ENCODE peak calls at places on chromosomes 5 and 9, in six cellular contexts. Y is adrenal gland, R is cardiac muscle cell, G is upper lobe of right lung, I is bronchial epithelial cell, L is sigmoid colon. Q is an unnamed sample. For H3K36me3, the result is how much of the 10 kb centered on the place peaks cover.

GRCh38 chr9:6076856-6077255 is 61.4 kb upstream of the RANBP6 start:
- DNase-seq in Y (no peak), R (no peak), G (no peak), I (peak), L (no peak), Q (no peak)

GRCh38 chr9:131126059-131126426 is 657 bp downstream of the NUP214 start:
- DNase-seq in Y (no peak), R (no peak), G (no peak), I (no peak), L (no peak), Q (no peak)

GRCh38 chr5:90949469-90950358 is 391.1 kb downstream of the ADGRV1 start:
- DNase-seq in Y (no peak), R (no peak), G (no peak), I (no peak), L (no peak), Q (no peak)

GRCh38 chr5:33227247-33227646 is 213.5 kb upstream of the TARS1 start:
- DNase-seq in Y (no peak), R (no peak), G (no peak), I (no peak), L (no peak), Q (no peak)

GRCh38 chr5:125496393-125496792 is 750.0 kb upstream of the ZNF608 start:
- DNase-seq in Y (no peak), R (no peak), G (no peak), I (no peak), L (no peak), Q (no peak)

GRCh38 chr9:93132287-93132927 is 1.6 kb downstream of the NINJ1 start:
- DNase-seq in Y (peak), R (no peak), G (no peak), I (no peak), L (peak), Q (no peak)

GRCh38 chr5:119218830-119219782 is 136.7 kb upstream of the TNFAIP8 start:
- DNase-seq in Y (no peak), R (no peak), G (no peak), I (no peak), L (no peak), Q (no peak)

GRCh38 chr9:106773750-106774149 is 89.2 kb upstream of the ZNF462 start:
- DNase-seq in Y (no peak), R (no peak), G (no peak), I (peak), L (no peak), Q (no peak)

GRCh38 chr5:109246841-109247592 is 162.8 kb downstream of the PJA2 start:
- DNase-seq in Y (no peak), R (no peak), G (no peak), I (no peak), L (no peak), Q (no peak)

GRCh38 chr5:170631471-170632195 is 127.8 kb downstream of the KCNIP1 start:
- DNase-seq in Y (no peak), R (peak), G (peak), I (no peak), L (peak), Q (peak)

GRCh38 chr5:180704362-180704761 is 35.5 kb downstream of the OR2Y1 start:
- DNase-seq in Y (no peak), R (no peak), G (no peak), I (peak), L (no peak), Q (no peak)

GRCh38 chr5:150412319-150413175 is at the start of gene CD74:
- DNase-seq in Y (peak), R (peak), G (peak), I (peak), L (peak), Q (peak)

GRCh38 chr9:7536310-7536939 is 263.2 kb downstream of the DMAC1 start:
- DNase-seq in Y (peak), R (peak), G (no peak), I (peak), L (no peak), Q (peak)

GRCh38 chr9:33346564-33346963 is 55.8 kb downstream of the AQP7 start:
- DNase-seq in Y (no peak), R (no peak), G (no peak), I (no peak), L (no peak), Q (no peak)

GRCh38 chr5:92581690-92582089 is 999.3 kb downstream of the NR2F1-AS1 start:
- DNase-seq in Y (no peak), R (no peak), G (no peak), I (no peak), L (no peak), Q (no peak)

GRCh38 chr9:34560574-34561229 is 28.8 kb downstream of the CNTFR start:
- DNase-seq in Y (no peak), R (no peak), G (no peak), I (no peak), L (no peak), Q (no peak)

GRCh38 chr9:114370251-114370984 is 17.4 kb downstream of the AKNA start:
- DNase-seq in Y (no peak), R (no peak), G (peak), I (no peak), L (peak), Q (no peak)

GRCh38 chr5:100777680-100778281 is 125.3 kb downstream of the ST8SIA4 start:
- DNase-seq in Y (peak), R (no peak), G (no peak), I (peak), L (no peak), Q (no peak)

GRCh38 chr5:95070453-95070852 is 214.4 kb downstream of the MCTP1 start:
- DNase-seq in Y (no peak), R (no peak), G (no peak), I (no peak), L (no peak), Q (no peak)

GRCh38 chr5:71569748-71570509 is 17.2 kb upstream of the MCCC2 start:
- DNase-seq in Y (no peak), R (no peak), G (no peak), I (no peak), L (no peak), Q (no peak)

GRCh38 chr9:18314321-18314720 is 159.6 kb upstream of the ADAMTSL1 start:
- DNase-seq in Y (no peak), R (no peak), G (no peak), I (no peak), L (no peak), Q (no peak)

GRCh38 chr9:69190086-69190865 is 16.2 kb downstream of the TJP2 start:
- DNase-seq in Y (no peak), R (no peak), G (no peak), I (no peak), L (no peak), Q (no peak)

GRCh38 chr9:108078823-108079222 is 589.3 kb upstream of the KLF4 start:
- DNase-seq in Y (no peak), R (no peak), G (no peak), I (no peak), L (no peak), Q (no peak)

GRCh38 chr9:99868845-99869244 is 37.6 kb upstream of the STX17 start:
- DNase-seq in Y (no peak), R (no peak), G (no peak), I (no peak), L (no peak), Q (no peak)

GRCh38 chr9:77276799-77277198 is 99.5 kb downstream of the VPS13A start:
- DNase-seq in Y (no peak), R (no peak), G (no peak), I (no peak), L (no peak), Q (no peak)

GRCh38 chr9:71769175-71770165 is 1.2 kb upstream of the CEMIP2 start:
- DNase-seq in Y (peak), R (peak), G (peak), I (peak), L (peak), Q (peak)

GRCh38 chr9:112783551-112783954 is 33.0 kb downstream of the SNX30 start:
- DNase-seq in Y (no peak), R (no peak), G (no peak), I (no peak), L (no peak), Q (peak)

GRCh38 chr5:38463634-38464521 is 92.6 kb downstream of the LIFR start:
- DNase-seq in Y (no peak), R (no peak), G (no peak), I (peak), L (peak), Q (peak)

GRCh38 chr9:2281803-2282185 is 266.6 kb downstream of the SMARCA2 start:
- DNase-seq in Y (no peak), R (no peak), G (no peak), I (peak), L (no peak), Q (no peak)

GRCh38 chr5:71892641-71893340 is 173.7 kb downstream of the CARTPT start:
- DNase-seq in Y (no peak), R (no peak), G (no peak), I (no peak), L (no peak), Q (no peak)

GRCh38 chr5:76944638-76945037 is 8.2 kb upstream of the CRHBP start:
- DNase-seq in Y (no peak), R (no peak), G (no peak), I (no peak), L (no peak), Q (no peak)

GRCh38 chr5:180084638-180085561 is 13.3 kb upstream of the RNF130 start:
- DNase-seq in Y (no peak), R (no peak), G (no peak), I (peak), L (no peak), Q (peak)

DNA sequence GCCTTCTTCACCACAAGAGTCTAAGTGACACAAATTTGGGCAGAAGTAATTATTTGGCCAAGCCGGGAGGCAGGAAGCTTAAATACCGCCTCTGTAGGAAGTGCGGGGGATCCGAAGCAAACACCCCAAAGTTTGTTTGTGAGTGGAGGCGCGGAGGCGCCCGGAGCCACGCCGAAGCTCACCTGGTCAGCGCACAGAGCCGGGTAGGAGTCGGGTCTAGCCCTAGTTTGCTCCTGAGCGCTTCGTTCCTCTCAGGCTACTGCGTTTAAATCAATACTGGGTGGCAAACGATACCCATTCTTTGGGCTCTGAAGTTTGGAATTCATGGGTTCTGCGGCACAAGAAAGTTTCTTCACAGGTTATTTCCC is 858 bp downstream of the MCC start:
- DNase-seq in Y (no peak), R (peak), G (no peak), I (peak), L (no peak), Q (no peak)
- TF ChIP-seq CTCF in Y (no peak), R (no peak), G (no peak), I (no peak), L (no peak), Q (no peak)

GRCh38 chr5:1471997-1472963 is 27.0 kb upstream of the SLC6A3 start:
- DNase-seq in Y (no peak), R (no peak), G (peak), I (no peak), L (no peak), Q (no peak)
- H3K36me3 ChIP-seq in Y (under half), R (under half), G (half or more), I (under half), L (under half), Q (under half)

GRCh38 chr5:173922527-173922926 is 34.4 kb downstream of the CPEB4 start:
- DNase-seq in Y (no peak), R (no peak), G (no peak), I (no peak), L (no peak), Q (no peak)

GRCh38 chr5:173920866-173921265 is 32.7 kb downstream of the CPEB4 start:
- DNase-seq in Y (no peak), R (no peak), G (no peak), I (no peak), L (no peak), Q (no peak)

GRCh38 chr5:173919443-173919842 is 31.3 kb downstream of the CPEB4 start:
- DNase-seq in Y (no peak), R (no peak), G (no peak), I (peak), L (no peak), Q (no peak)

GRCh38 chr5:173917788-173918786 is 29.9 kb downstream of the CPEB4 start:
- DNase-seq in Y (no peak), R (peak), G (peak), I (peak), L (peak), Q (peak)

GRCh38 chr5:173920024-173920753 is 32.0 kb downstream of the CPEB4 start:
- DNase-seq in Y (no peak), R (peak), G (no peak), I (no peak), L (no peak), Q (no peak)
- H3K4me3 ChIP-seq in Y (no peak), R (no peak), G (no peak), I (no peak), L (no peak), Q (no peak)

GRCh38 chr5:134917070-134917831 is 12.3 kb downstream of the PCBD2 start:
- DNase-seq in Y (no peak), R (no peak), G (no peak), I (peak), L (no peak), Q (no peak)
- TF ChIP-seq CTCF in Y (no peak), R (peak), G (no peak), I (peak), L (no peak), Q (peak)

DNA sequence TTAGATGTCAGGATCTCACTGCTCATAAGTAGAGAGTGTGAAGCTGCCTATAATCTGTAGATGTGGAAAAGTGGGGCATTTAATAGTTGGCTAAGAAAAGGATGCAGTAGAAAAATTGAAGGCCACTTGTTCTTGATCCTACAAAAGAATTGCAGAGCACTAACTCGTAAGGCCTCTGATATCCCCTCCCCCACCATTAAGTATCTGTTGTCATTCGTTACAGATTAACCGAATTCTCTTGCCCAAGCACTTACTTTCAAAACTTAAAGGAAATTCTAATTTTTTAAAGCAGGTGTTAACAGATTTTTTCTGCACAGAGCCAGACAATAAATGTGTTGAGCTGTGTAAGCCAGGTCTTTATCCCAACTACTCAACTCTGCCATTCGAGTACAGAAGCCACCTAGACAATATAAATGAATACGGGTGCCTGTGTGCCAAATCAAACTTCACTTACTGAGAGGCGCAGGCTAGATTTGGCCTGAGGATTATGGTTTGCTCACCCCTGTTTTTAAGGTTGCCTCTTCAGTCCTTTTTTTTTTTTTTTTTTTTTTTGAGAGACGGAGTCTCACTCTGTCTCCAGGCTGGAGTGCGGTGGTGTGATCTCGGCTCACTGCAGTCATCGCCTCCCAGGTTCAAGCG is 234.8 kb downstream of the RFK start:
- DNase-seq in Y (no peak), R (no peak), G (no peak), I (no peak), L (no peak), Q (no peak)
- H3K36me3 ChIP-seq in Y (under half), R (under half), G (under half), I (under half), L (under half), Q (under half)

DNA sequence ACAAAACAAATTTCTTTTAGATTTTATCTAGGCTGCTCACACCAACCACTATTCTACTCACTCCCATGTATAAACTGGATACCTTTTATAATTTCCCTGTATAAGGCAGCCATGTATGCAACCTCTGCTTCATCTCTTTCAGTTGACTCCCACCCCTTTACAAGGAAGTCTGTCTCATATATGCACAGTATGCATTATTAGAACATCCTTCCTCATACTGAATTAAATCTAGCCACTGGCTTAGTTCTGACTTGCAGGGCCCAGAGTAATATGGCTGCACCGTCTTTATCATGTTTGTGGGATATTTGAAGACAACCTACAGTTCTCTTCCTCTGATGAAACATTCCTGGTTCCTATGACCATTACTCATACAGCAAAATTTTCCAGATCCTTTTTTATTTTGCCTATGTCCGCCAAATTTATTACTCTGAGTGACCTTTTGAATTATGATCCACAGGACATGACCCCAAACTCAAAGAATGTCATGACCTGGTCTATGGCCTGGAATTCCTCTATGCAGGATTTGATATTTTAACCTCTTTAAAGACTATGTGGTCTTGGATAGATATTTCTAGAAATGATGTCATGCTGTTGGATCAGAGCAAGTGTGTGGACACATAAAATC is 76.6 kb upstream of the ITGA1 start:
- DNase-seq in Y (no peak), R (no peak), G (no peak), I (peak), L (no peak), Q (no peak)
- H3K4me3 ChIP-seq in Y (no peak), R (no peak), G (no peak), I (no peak), L (no peak), Q (no peak)

GRCh38 chr5:36070687-36071571 is 4.2 kb upstream of the UGT3A2 start:
- DNase-seq in Y (peak), R (no peak), G (no peak), I (no peak), L (no peak), Q (no peak)

GRCh38 chr5:36079200-36079761 is 12.6 kb upstream of the UGT3A2 start:
- DNase-seq in Y (peak), R (peak), G (no peak), I (peak), L (no peak), Q (peak)

GRCh38 chr5:36078430-36078829 is 11.7 kb upstream of the UGT3A2 start:
- DNase-seq in Y (no peak), R (no peak), G (no peak), I (no peak), L (no peak), Q (no peak)

GRCh38 chr5:36068751-36069281 is 2.1 kb upstream of the UGT3A2 start:
- DNase-seq in Y (no peak), R (no peak), G (no peak), I (no peak), L (no peak), Q (no peak)

GRCh38 chr5:36073595-36074216 is 7.0 kb upstream of the UGT3A2 start:
- DNase-seq in Y (no peak), R (peak), G (no peak), I (peak), L (no peak), Q (peak)
- TF ChIP-seq CTCF in Y (no peak), R (peak), G (no peak), I (peak), L (no peak), Q (peak)

DNA sequence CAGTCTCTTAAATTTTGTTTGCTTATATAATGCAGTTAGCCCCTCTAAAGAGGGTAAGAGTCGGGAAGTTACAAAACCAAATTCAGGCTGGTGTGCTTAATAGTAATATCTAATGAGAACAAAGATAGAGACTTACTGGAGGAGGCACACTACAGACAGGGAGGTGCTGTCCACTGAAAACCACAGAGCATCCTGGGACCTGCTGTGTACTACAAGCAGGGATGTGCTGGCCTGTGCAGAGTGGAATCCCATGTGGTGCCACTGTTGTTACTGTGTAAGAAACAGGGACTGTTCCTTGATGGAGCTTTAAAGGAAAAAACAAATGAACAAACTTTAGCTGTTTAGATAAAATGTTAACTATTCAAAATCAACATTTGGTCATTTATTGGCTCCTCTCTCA is 42.4 kb downstream of the RNF38 start:
- DNase-seq in Y (no peak), R (no peak), G (no peak), I (no peak), L (no peak), Q (no peak)
- H3K36me3 ChIP-seq in Y (under half), R (under half), G (half or more), I (under half), L (under half), Q (under half)

GRCh38 chr9:119272500-119273211 is 96.6 kb downstream of the BRINP1 start:
- DNase-seq in Y (no peak), R (peak), G (no peak), I (no peak), L (no peak), Q (no peak)

GRCh38 chr9:119273984-119274665 is 95.1 kb downstream of the BRINP1 start:
- DNase-seq in Y (no peak), R (no peak), G (no peak), I (no peak), L (no peak), Q (no peak)

GRCh38 chr9:119278138-119278537 is 91.1 kb downstream of the BRINP1 start:
- DNase-seq in Y (no peak), R (no peak), G (no peak), I (no peak), L (no peak), Q (no peak)

GRCh38 chr9:119268985-119269384 is 100.2 kb downstream of the BRINP1 start:
- DNase-seq in Y (no peak), R (no peak), G (no peak), I (no peak), L (no peak), Q (no peak)

DNA sequence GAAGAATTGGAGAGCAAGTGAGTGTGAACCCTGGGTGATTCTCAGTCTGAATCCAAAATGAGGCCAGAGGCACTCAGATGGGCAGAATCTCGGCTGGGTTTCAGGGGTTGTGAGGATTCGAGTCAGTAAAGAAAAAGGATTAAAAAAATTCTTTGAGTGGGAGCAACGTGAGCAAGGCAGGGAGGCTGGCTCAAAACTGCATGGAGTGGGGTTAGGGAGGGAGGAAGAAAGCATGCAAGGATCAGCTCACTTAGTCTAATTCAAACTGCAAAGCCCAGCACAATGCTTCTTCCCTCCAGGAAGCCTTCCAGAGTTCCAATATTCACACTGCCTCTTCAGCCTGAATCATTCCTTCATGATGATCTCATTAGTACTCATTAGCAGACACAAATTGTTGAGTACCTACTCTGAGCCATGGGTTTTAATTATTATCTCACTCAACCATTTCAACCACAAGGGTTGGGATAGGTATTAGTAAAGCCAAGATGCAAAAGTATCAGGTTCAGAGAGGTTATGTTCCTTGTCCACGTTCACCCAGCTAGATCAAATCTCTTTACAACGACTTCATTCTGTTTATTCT is 95.8 kb downstream of the BRINP1 start:
- DNase-seq in Y (no peak), R (no peak), G (no peak), I (peak), L (no peak), Q (no peak)
- H3K4me3 ChIP-seq in Y (no peak), R (no peak), G (no peak), I (no peak), L (no peak), Q (no peak)

Q was measured in Caco-2.